ENCODE peak calls at places on chromosomes 2 and 18, in nine cellular contexts. F, Z, I, T, M, Q, B, K and H are unnamed samples.

GRCh38 chr18:12516049-12516677 is 108.4 kb downstream of the PRELID3A start:
- DNase-seq in F (no peak), M (no peak), K (no peak), Z (no peak), T (no peak), B (no peak), I (no peak), Q (no peak), H (no peak)

GRCh38 chr2:43131051-43131889 is 95.1 kb downstream of the ZFP36L2 start:
- DNase-seq in K (peak; percentile 91), Q (peak; percentile 98), I (peak; percentile 89), T (peak; percentile 93), M (peak; percentile 64), F (no peak), B (peak; percentile 78), Z (peak; percentile 91), H (peak; percentile 62)

GRCh38 chr18:49494660-49495059 is 7.6 kb upstream of the C18orf32 start:
- DNase-seq in I (no peak), Z (no peak), T (no peak), B (no peak), F (no peak), Q (no peak), K (no peak), M (no peak), H (no peak)

GRCh38 chr2:15510131-15510530 is 51.0 kb downstream of the NBAS start:
- DNase-seq in B (no peak), M (no peak), K (no peak), F (no peak), T (no peak), I (no peak), Z (no peak), Q (no peak), H (no peak)

GRCh38 chr18:52341617-52342381 is 1.8 kb downstream of the DCC start:
- DNase-seq in K (peak; percentile 50), F (peak; percentile 62), M (no peak), T (peak; percentile 49), Q (no peak), I (no peak), B (peak; percentile 13), Z (no peak), H (no peak)

GRCh38 chr18:47246027-47246971 is 5.2 kb downstream of the SKOR2 start:
- DNase-seq in F (no peak), K (no peak), Q (no peak), I (no peak), M (no peak), Z (no peak), T (no peak), B (no peak), H (no peak)

GRCh38 chr2:9074930-9075329 is 71.4 kb upstream of the MBOAT2 start:
- DNase-seq in K (no peak), I (no peak), Q (no peak), T (no peak), F (no peak), Z (no peak), M (no peak), B (no peak), H (no peak)

GRCh38 chr2:52613064-52613463 is 1154.5 kb upstream of the CHAC2 start:
- DNase-seq in I (no peak), M (no peak), F (no peak), K (peak; percentile 25), Z (no peak), B (no peak), T (no peak), Q (no peak), H (no peak)

GRCh38 chr2:168583064-168583709 is 127.1 kb downstream of the CERS6 start:
- DNase-seq in Z (no peak), F (no peak), I (no peak), B (peak; percentile 34), Q (no peak), K (no peak), M (no peak), T (no peak), H (no peak)

GRCh38 chr2:84846732-84847131 is 34.2 kb downstream of the TRABD2A start:
- DNase-seq in Z (peak; percentile 67), M (no peak), K (no peak), Q (no peak), I (no peak), F (no peak), B (no peak), T (no peak), H (no peak)

GRCh38 chr2:203551653-203552250 is 16.7 kb upstream of the RAPH1 start:
- DNase-seq in Z (no peak), M (no peak), T (no peak), B (no peak), I (no peak), F (no peak), Q (no peak), K (peak; percentile 66), H (no peak)

GRCh38 chr2:197496695-197497094 is 2.9 kb downstream of the HSPD1 start:
- DNase-seq in T (no peak), M (no peak), B (no peak), Q (no peak), I (no peak), K (no peak), F (no peak), Z (no peak), H (no peak)

GRCh38 chr2:134979203-134979602 is 60.6 kb downstream of the CCNT2 start:
- DNase-seq in Z (no peak), M (no peak), I (no peak), Q (no peak), B (no peak), K (no peak), F (no peak), T (no peak), H (no peak)

GRCh38 chr2:215404357-215404719 is 31.5 kb downstream of the FN1 start:
- DNase-seq in M (no peak), B (no peak), F (no peak), Q (no peak), I (no peak), T (no peak), Z (no peak), K (no peak), H (no peak)

GRCh38 chr2:180952731-180953336 is 27.6 kb upstream of the UBE2E3 start:
- DNase-seq in B (no peak), T (no peak), K (no peak), F (no peak), Z (no peak), Q (no peak), M (no peak), I (no peak), H (no peak)

GRCh38 chr18:62258606-62259005 is 66.5 kb upstream of the TNFRSF11A start:
- DNase-seq in T (no peak), M (no peak), K (peak; percentile 16), B (no peak), I (no peak), Q (no peak), Z (no peak), F (no peak), H (no peak)

GRCh38 chr18:72460210-72460680 is 83.9 kb downstream of the CBLN2 start:
- DNase-seq in M (no peak), I (no peak), K (no peak), Z (no peak), F (no peak), B (no peak), Q (no peak), T (no peak), H (no peak)

GRCh38 chr2:233152541-233152940 is 92.4 kb downstream of the INPP5D start:
- DNase-seq in T (no peak), K (no peak), M (no peak), F (no peak), B (no peak), Z (no peak), I (no peak), Q (no peak), H (no peak)

GRCh38 chr2:74816540-74817331 is 17.2 kb upstream of the HK2 start:
- DNase-seq in T (no peak), M (no peak), B (no peak), Z (no peak), Q (no peak), F (no peak), K (peak; percentile 45), I (no peak), H (no peak)

GRCh38 chr2:54534625-54535024 is 78.5 kb downstream of the SPTBN1 start:
- DNase-seq in Q (no peak), Z (no peak), I (no peak), M (no peak), T (no peak), K (no peak), B (no peak), F (no peak), H (no peak)
- TF ChIP-seq CTCF in Q (no peak), Z (no peak), I (no peak), M (no peak), T (no peak), K (no peak), B (no peak), F (no peak), H (no peak)

DNA sequence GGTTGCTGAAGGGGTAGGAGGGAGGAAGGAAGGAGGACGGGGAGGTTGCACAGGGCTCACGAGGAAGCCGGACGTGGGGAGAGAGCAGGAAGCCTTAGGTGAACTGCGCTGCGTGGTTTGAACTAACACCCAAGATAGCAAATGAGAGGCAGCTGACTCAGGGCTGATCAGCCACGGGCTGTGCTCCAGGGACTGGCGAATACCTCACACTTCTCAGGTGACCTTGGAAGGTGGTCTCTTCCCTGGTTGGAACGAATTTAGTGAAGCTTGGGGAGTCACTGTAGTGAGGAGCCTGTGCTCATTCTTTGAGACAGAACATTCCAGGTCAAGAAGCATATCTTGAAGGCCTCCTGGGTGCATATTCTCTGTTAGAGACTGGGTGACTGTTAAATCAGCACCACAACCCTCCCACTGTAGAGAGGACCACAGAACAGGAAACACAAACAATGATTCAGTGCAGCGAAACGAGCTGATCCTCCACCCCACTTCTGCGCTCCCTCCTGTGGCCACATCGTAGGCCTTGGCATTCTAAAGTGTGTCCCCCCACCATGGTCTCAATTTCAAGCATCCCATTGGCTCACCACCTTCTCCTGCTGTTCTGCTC is 33.8 kb downstream of the TOGARAM2 start:
- DNase-seq in T (peak; percentile 80), F (no peak), B (peak; percentile 52), K (no peak), Q (peak; percentile 51), Z (no peak), I (peak; percentile 72), M (peak; percentile 46), H (no peak)
- TF ChIP-seq CTCF in T (no peak), F (no peak), B (no peak), K (no peak), Q (no peak), Z (no peak), I (peak; percentile 34), M (peak; percentile 63), H (no peak)

GRCh38 chr2:188032786-188033185 is 258.9 kb upstream of the GULP1 start:
- DNase-seq in F (no peak), B (no peak), M (no peak), T (no peak), Q (no peak), I (no peak), Z (no peak), K (no peak), H (no peak)
- TF ChIP-seq CTCF in F (no peak), B (no peak), M (no peak), T (no peak), Q (no peak), I (no peak), Z (no peak), K (no peak), H (no peak)

DNA sequence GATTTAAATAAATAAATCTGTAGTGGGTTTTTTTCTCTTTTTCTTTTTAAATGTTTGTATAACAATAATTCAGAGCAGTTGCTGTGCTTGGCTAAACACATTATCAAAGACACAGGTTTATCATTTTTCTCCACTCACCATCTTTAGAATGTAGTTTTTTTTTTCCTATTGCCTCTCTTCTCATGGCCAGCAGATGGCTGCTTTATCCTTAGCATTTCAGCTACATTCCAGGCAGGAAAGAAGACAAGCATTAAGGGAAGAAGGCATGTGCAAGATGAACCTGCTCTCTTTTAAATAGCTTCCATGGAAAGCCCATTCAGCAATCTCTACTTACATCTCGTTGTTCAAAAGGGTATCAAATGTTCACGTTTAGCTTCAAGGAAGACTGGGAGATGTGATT is 42.6 kb downstream of the ARHGAP15 start:
- DNase-seq in Z (no peak), T (no peak), Q (no peak), I (no peak), M (no peak), B (no peak), K (peak; percentile 19), F (no peak), H (no peak)
- TF ChIP-seq CTCF in Z (no peak), T (no peak), Q (no peak), I (no peak), M (no peak), B (no peak), K (peak; percentile 57), F (peak; percentile 32), H (no peak)